ENCODE peak calls at places on chromosomes 11 and 22, in seven cellular contexts. V is Panc1; K is K562; O is activated naive CD8-positive, alpha-beta T cell treated with anti-CD3 and anti-CD28 coated beads, Interleukin-2, amount 50 U/mL, for 24 hours; F is RWPE2; R is activated CD4-positive, CD25-positive, alpha-beta regulatory T cell treated with anti-CD3 and anti-CD28 coated beads, Interleukin-2, amount 50 U/mL, for 24 hours; X is pancreas. Q is an unnamed sample.
A peak's percentile ranks its signal among the peaks of the same experiment; 100 is the strongest.

GRCh38 chr22:27022741-27023373 is 365.5 kb downstream of the MIAT start:
- ATAC-seq in V (no peak), K (no peak), O (no peak), F (no peak), R (no peak), X (no peak), Q (no peak)

GRCh38 chr11:44274404-44274803 is 35.5 kb downstream of the ALX4 start:
- ATAC-seq in V (no peak), K (no peak), O (no peak), F (no peak), R (no peak), X (no peak), Q (no peak)

GRCh38 chr11:114172871-114173444 is 113.4 kb downstream of the ZBTB16 start:
- ATAC-seq in V (no peak), K (no peak), O (peak; percentile 21), F (no peak), R (peak; percentile 34), X (no peak), Q (no peak)

GRCh38 chr22:24154826-24155225 is 26.5 kb upstream of the SUSD2 start:
- ATAC-seq in V (no peak), K (no peak), O (no peak), F (no peak), R (no peak), X (no peak), Q (no peak)

GRCh38 chr11:93089474-93090102 is 108.2 kb downstream of the SLC36A4 start:
- ATAC-seq in V (peak; percentile 93), K (peak; percentile 80), O (peak; percentile 59), F (peak; percentile 84), R (no peak), X (peak; percentile 86), Q (no peak)

GRCh38 chr22:41302016-41302767 is 867 bp downstream of the ZC3H7B start:
- ATAC-seq in V (no peak), K (peak; percentile 4), O (no peak), F (no peak), R (no peak), X (peak; percentile 28), Q (peak; percentile 9)

GRCh38 chr11:86119062-86119461 is 50.2 kb upstream of the PICALM start:
- ATAC-seq in V (no peak), K (no peak), O (no peak), F (no peak), R (no peak), X (peak; percentile 37), Q (no peak)

GRCh38 chr11:14554959-14555358 is 34.8 kb upstream of the PSMA1 start:
- ATAC-seq in V (no peak), K (no peak), O (peak; percentile 49), F (no peak), R (peak; percentile 43), X (peak; percentile 87), Q (no peak)

GRCh38 chr11:2002807-2003206 is 5.2 kb upstream of the H19 start:
- ATAC-seq in V (peak; percentile 64), K (peak; percentile 78), O (peak; percentile 44), F (peak; percentile 21), R (peak; percentile 62), X (peak; percentile 72), Q (no peak)

GRCh38 chr22:26658671-26659478 is 1.5 kb downstream of the MIAT start:
- ATAC-seq in V (peak; percentile 75), K (peak; percentile 95), O (peak; percentile 90), F (peak; percentile 95), R (peak; percentile 93), X (peak; percentile 72), Q (peak; percentile 82)

GRCh38 chr11:1549355-1550330 is 22.4 kb downstream of the DUSP8 start:
- ATAC-seq in V (no peak), K (peak; percentile 75), O (peak; percentile 36), F (no peak), R (no peak), X (no peak), Q (peak; percentile 21)

GRCh38 chr22:46969491-46969890 is 207.0 kb downstream of the TBC1D22A start:
- ATAC-seq in V (no peak), K (no peak), O (peak; percentile 98), F (no peak), R (peak; percentile 94), X (no peak), Q (peak; percentile 98)

GRCh38 chr11:47389577-47390072 is 11.3 kb upstream of the SPI1 start:
- ATAC-seq in V (no peak), K (no peak), O (no peak), F (no peak), R (no peak), X (no peak), Q (no peak)

GRCh38 chr22:23777776-23778575 is 5.3 kb downstream of the MMP11 start:
- ATAC-seq in V (peak; percentile 8), K (no peak), O (no peak), F (no peak), R (no peak), X (no peak), Q (no peak)

GRCh38 chr11:1771700-1772099 is 8.0 kb upstream of the CTSD start:
- ATAC-seq in V (peak; percentile 6), K (no peak), O (no peak), F (no peak), R (no peak), X (peak; percentile 63), Q (no peak)